ENCODE peak calls at places on chromosomes 3 and 15, in four cellular contexts. T, C, P and W are unnamed samples.

GRCh38 chr15:66423149-66423548 is 36.4 kb downstream of the MAP2K1 start:
- DNase-seq in T (no peak), C (no peak), P (no peak), W (no peak)

GRCh38 chr3:131107637-131108433 is 81.2 kb downstream of the NEK11 start:
- DNase-seq in T (no peak), C (no peak), P (peak; percentile 60), W (no peak)

GRCh38 chr3:172918568-172919296 is 168.2 kb downstream of the ECT2 start:
- DNase-seq in T (no peak), C (no peak), P (no peak), W (no peak)

GRCh38 chr15:65790692-65791334 is 1.3 kb downstream of the DENND4A start:
- DNase-seq in T (no peak), C (peak; percentile 47), P (no peak), W (no peak)

GRCh38 chr3:140093742-140094141 is 158.8 kb downstream of the CLSTN2 start:
- DNase-seq in T (no peak), C (peak; percentile 46), P (no peak), W (no peak)

GRCh38 chr3:184604039-184604955 is 42.7 kb downstream of the EPHB3 start:
- DNase-seq in T (no peak), C (no peak), P (no peak), W (no peak)

GRCh38 chr3:170162052-170162451 is 19.5 kb downstream of the PHC3 start:
- DNase-seq in T (no peak), C (no peak), P (no peak), W (no peak)

GRCh38 chr3:197518794-197519451 is 36.8 kb downstream of the BDH1 start:
- DNase-seq in T (no peak), C (no peak), P (no peak), W (no peak)

GRCh38 chr3:96814581-96815567 is at the start of gene EPHA6:
- DNase-seq in T (no peak), C (no peak), P (no peak), W (no peak)

GRCh38 chr3:177177670-177178295 is 19.5 kb downstream of the TBL1XR1 start:
- DNase-seq in T (no peak), C (no peak), P (no peak), W (no peak)

GRCh38 chr3:159082514-159082913 is 280.7 kb downstream of the MFSD1 start:
- DNase-seq in T (no peak), C (peak; percentile 2), P (no peak), W (no peak)

GRCh38 chr3:160150525-160150924 is 74.7 kb upstream of the C3orf80 start:
- DNase-seq in T (no peak), C (peak; percentile 74), P (no peak), W (no peak)

GRCh38 chr3:58386966-58387365 is 46.7 kb downstream of the PDHB start:
- DNase-seq in T (no peak), C (peak; percentile 94), P (no peak), W (no peak)

GRCh38 chr3:46632792-46633191 is 20.5 kb downstream of the FAM240A start:
- DNase-seq in T (no peak), C (peak; percentile 44), P (peak; percentile 30), W (no peak)

GRCh38 chr3:163916596-163917560 is 1161.4 kb downstream of the SI start:
- DNase-seq in T (no peak), C (no peak), P (peak; percentile 6), W (no peak)

GRCh38 chr3:193788189-193788946 is 195.4 kb downstream of the OPA1 start:
- DNase-seq in T (peak; percentile 89), C (peak; percentile 53), P (peak; percentile 64), W (peak; percentile 9)
- TF ChIP-seq BHLHE40 in T (peak; percentile 30), C (no peak), P (no peak), W (no peak)

DNA sequence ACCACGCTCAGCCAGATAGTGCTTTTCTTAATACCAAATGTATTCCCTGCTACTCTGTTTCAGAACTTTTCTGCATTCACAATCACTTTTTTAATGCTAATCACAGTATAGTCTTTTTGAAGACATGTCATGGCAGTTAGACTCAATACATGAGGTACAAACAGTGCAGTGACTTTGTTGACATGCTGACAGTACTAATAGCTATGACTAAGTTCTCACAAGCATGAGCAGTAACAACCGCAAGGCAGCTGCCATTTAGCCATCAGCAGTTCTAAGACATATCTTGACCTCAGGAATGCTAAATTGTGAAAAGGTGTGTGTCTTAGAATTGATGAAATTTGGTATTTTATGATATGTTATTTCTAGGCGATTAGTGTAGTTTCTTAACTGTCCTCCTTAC is 60.7 kb upstream of the FURIN start:
- DNase-seq in T (no peak), C (no peak), P (no peak), W (no peak)
- H3K36me3 ChIP-seq in T (peaks cover 90% of the 10 kb centered on the region), C (peaks cover 2% of the 10 kb centered on the region), P (peaks cover 1% of the 10 kb centered on the region), W (peaks cover 12% of the 10 kb centered on the region)

DNA sequence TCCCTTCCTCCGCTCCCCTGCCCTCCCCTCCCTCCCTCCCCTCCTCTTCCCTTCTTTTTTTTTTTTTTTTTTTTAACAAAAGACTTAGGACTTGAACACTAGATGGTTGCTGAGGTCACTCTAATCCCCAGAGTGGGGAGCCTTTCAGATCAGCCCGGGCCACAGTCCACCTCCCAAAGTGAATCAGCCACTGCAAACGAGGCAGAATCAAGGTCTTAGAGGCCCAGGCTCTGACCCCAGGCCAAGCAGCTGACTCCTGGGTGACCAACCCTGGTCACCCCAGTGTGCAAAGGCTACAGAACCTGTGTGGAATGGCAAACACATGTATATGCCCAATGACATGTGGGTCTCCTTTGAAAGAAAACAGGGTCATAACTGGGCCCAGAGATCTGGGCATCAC is 18.3 kb upstream of the EHD4 start:
- DNase-seq in T (no peak), C (no peak), P (no peak), W (no peak)
- TF ChIP-seq BHLHE40 in T (no peak), C (no peak), P (no peak), W (no peak)

DNA sequence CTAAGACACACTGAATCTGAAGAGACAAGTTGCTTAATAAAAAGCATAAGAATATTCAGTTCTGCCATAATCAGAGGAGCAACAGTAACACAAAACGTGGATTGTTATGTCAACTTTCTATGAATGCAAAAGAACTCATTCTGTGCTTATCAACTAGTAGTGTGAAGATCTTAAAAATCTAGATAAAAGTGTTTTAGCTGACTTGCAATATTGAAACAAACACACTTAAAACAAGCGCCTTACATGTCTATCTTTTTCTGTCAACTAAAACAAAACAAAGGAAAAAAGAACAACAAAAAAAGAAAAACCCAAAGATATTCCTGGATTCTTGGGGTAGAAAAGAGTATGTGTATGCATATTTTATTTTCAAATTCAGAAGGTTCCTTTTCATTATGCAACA is 37.7 kb downstream of the TASOR start:
- DNase-seq in T (no peak), C (no peak), P (no peak), W (no peak)
- H3K36me3 ChIP-seq in T (peaks cover 81% of the 10 kb centered on the region), C (peaks cover 30% of the 10 kb centered on the region), P (peaks cover 6% of the 10 kb centered on the region), W (peaks cover 42% of the 10 kb centered on the region)